ENCODE peak calls at places on chromosomes 3 and 15, in seven cellular contexts. S is GM10248; O is right cardiac atrium; W is activated CD4-positive, alpha-beta T cell treated with anti-CD3 and anti-CD28 coated beads, Interleukin-2, amount 50 U/mL, for 48 hours; L is NAMALWA; C is NCI-H2081; G is anterior cingulate cortex. A is an unnamed sample.

GRCh38 chr3:142319094-142319493 is 93.7 kb upstream of the GK5 start:
- DNase-seq in W (no peak), G (no peak), O (no peak), L (no peak), S (no peak), C (no peak), A (no peak)

GRCh38 chr3:44988073-44988472 is 12.0 kb downstream of the EXOSC7 start:
- DNase-seq in S (no peak), C (no peak), O (no peak), W (no peak), G (no peak), L (peak; percentile 54), A (no peak)

GRCh38 chr15:70956196-70956595 is 63.6 kb downstream of the LRRC49 start:
- DNase-seq in C (no peak), S (no peak), G (no peak), O (no peak), W (no peak), L (no peak), A (no peak)

GRCh38 chr15:60383008-60383694 is 14.6 kb downstream of the ANXA2 start:
- DNase-seq in G (no peak), L (no peak), S (no peak), W (no peak), O (no peak), C (no peak), A (no peak)

GRCh38 chr15:98856540-98856907 is 151.1 kb downstream of the PGPEP1L start:
- DNase-seq in G (no peak), C (no peak), L (no peak), W (no peak), O (no peak), S (no peak), A (no peak)

GRCh38 chr3:183148056-183148455 is 14.5 kb downstream of the LAMP3 start:
- DNase-seq in L (no peak), O (no peak), S (no peak), C (no peak), W (no peak), G (no peak), A (no peak)

GRCh38 chr15:96766387-96766786 is 435.9 kb downstream of the NR2F2 start:
- DNase-seq in G (no peak), W (no peak), O (no peak), S (no peak), L (no peak), C (no peak), A (no peak)

GRCh38 chr3:107458871-107459270 is 63.9 kb upstream of the BBX start:
- DNase-seq in L (no peak), W (no peak), C (no peak), S (no peak), O (peak; percentile 31), G (no peak), A (peak; percentile 42)

GRCh38 chr3:195537995-195538394 is 5.1 kb downstream of the PPP1R2 start:
- DNase-seq in C (no peak), G (no peak), W (peak; percentile 51), L (peak; percentile 92), S (peak; percentile 31), O (no peak), A (no peak)

A was measured in NCI-H446.